ENCODE peak calls at places on chromosomes 11 and 22, in six cellular contexts. H, M, V, E, O and Q are unnamed samples.
A peak's percentile ranks its signal among the peaks of the same experiment; 100 is the strongest.

GRCh38 chr11:113664069-113664980 is 41.8 kb downstream of the TMPRSS5 start:
- DNase-seq in V (no peak), E (no peak), H (no peak), O (no peak), M (peak; percentile 58), Q (no peak)

GRCh38 chr11:59898652-59899051 is 20.1 kb downstream of the OOSP3 start:
- DNase-seq in O (no peak), V (no peak), M (no peak), H (no peak), E (no peak), Q (no peak)

GRCh38 chr22:44486538-44486937 is 11.5 kb downstream of the RTL6 start:
- DNase-seq in V (no peak), H (no peak), O (no peak), M (peak; percentile 27), E (peak; percentile 69), Q (peak; percentile 16)

GRCh38 chr11:120239713-120240640 is at the start of gene POU2F3:
- DNase-seq in V (peak; percentile 64), M (no peak), H (peak; percentile 70), O (no peak), E (no peak), Q (no peak)

GRCh38 chr11:122748968-122749687 is 89.2 kb upstream of the CRTAM start:
- DNase-seq in O (peak; percentile 66), E (peak; percentile 39), M (peak; percentile 95), H (no peak), V (no peak), Q (no peak)

GRCh38 chr11:9851366-9851765 is 187.5 kb downstream of the SWAP70 start:
- DNase-seq in V (no peak), M (peak; percentile 41), E (no peak), O (no peak), H (no peak), Q (no peak)

GRCh38 chr11:69657911-69658605 is 17.1 kb downstream of the LTO1 start:
- DNase-seq in H (peak; percentile 38), M (peak; percentile 33), E (peak; percentile 9), O (no peak), V (peak; percentile 78), Q (no peak)

GRCh38 chr22:40805699-40806203 is 13.4 kb downstream of the SLC25A17 start:
- DNase-seq in V (no peak), O (no peak), H (no peak), E (no peak), M (no peak), Q (no peak)

GRCh38 chr11:62671272-62671603 is 235 bp upstream of the UQCC3 start:
- DNase-seq in O (no peak), V (no peak), M (no peak), E (no peak), H (no peak), Q (no peak)

GRCh38 chr11:3201112-3201581 is 17.5 kb downstream of the MRGPRG start:
- DNase-seq in H (peak; percentile 30), M (no peak), E (no peak), O (peak; percentile 41), V (peak; percentile 51), Q (no peak)

GRCh38 chr11:112644410-112645131 is 316.6 kb upstream of the NCAM1 start:
- DNase-seq in M (no peak), V (no peak), H (no peak), E (no peak), O (no peak), Q (no peak)

GRCh38 chr11:48141475-48142100 is 75.0 kb upstream of the OR4B1 start:
- DNase-seq in H (no peak), E (no peak), M (no peak), V (no peak), O (no peak), Q (no peak)

GRCh38 chr11:57368106-57368826 is 12.7 kb downstream of the PRG3 start:
- DNase-seq in O (no peak), V (no peak), H (no peak), M (no peak), E (no peak), Q (no peak)

GRCh38 chr11:66414120-66414934 is 6.5 kb upstream of the NPAS4 start:
- DNase-seq in E (no peak), V (no peak), O (no peak), M (no peak), H (no peak), Q (no peak)

GRCh38 chr11:102438311-102439062 is 14.1 kb downstream of the TMEM123 start:
- DNase-seq in H (no peak), V (no peak), O (no peak), E (no peak), M (no peak), Q (no peak)

GRCh38 chr22:49770454-49771265 is 57.0 kb downstream of the BRD1 start:
- DNase-seq in E (peak; percentile 20), V (peak; percentile 69), H (no peak), M (no peak), O (no peak), Q (no peak)

GRCh38 chr22:42313804-42314581 is 43.5 kb upstream of the TCF20 start:
- DNase-seq in E (peak; percentile 50), H (peak; percentile 77), V (no peak), O (no peak), M (peak; percentile 54), Q (peak; percentile 53)

GRCh38 chr22:43088616-43088978 is 594 bp downstream of the TTLL1 start:
- DNase-seq in E (no peak), H (peak; percentile 23), O (no peak), V (no peak), M (no peak), Q (no peak)

GRCh38 chr11:13468750-13469149 is 5.7 kb upstream of the BTBD10 start:
- DNase-seq in V (no peak), E (no peak), H (no peak), O (no peak), M (no peak), Q (no peak)

GRCh38 chr11:13463779-13464290 is 813 bp upstream of the BTBD10 start:
- DNase-seq in O (no peak), V (no peak), E (no peak), M (no peak), H (no peak), Q (no peak)

GRCh38 chr11:13462928-13463778 is at the start of gene BTBD10:
- DNase-seq in O (peak; percentile 95), M (peak; percentile 93), E (peak; percentile 96), V (peak; percentile 98), H (peak; percentile 93), Q (peak; percentile 94)

GRCh38 chr11:13462311-13462927 is 603 bp downstream of the BTBD10 start:
- DNase-seq in V (no peak), O (peak; percentile 77), H (peak; percentile 73), M (peak; percentile 41), E (peak; percentile 69), Q (peak; percentile 57)

GRCh38 chr11:13465909-13466371 is 2.9 kb upstream of the BTBD10 start:
- DNase-seq in V (no peak), M (peak; percentile 55), H (peak; percentile 58), E (no peak), O (peak; percentile 14), Q (no peak)
- H3K4me3 ChIP-seq in V (no peak overlapping the region), M (no peak overlapping the region), H (no peak overlapping the region), E (no peak overlapping the region), O (no peak overlapping the region), Q (no peak overlapping the region)

GRCh38 chr11:133618500-133618899 is 86.2 kb upstream of the OPCML start:
- DNase-seq in O (no peak), V (no peak), E (no peak), H (no peak), M (no peak), Q (no peak)
- TF ChIP-seq CTCF in O (no peak), V (no peak), E (no peak), H (no peak), M (no peak), Q (no peak)

GRCh38 chr11:130403967-130404366 is 24.4 kb downstream of the ADAMTS8 start:
- DNase-seq in V (no peak), O (no peak), H (no peak), E (no peak), M (no peak), Q (no peak)
- H3K27ac ChIP-seq in V (no peak overlapping the region), O (no peak overlapping the region), H (no peak overlapping the region), E (no peak overlapping the region), M (peak overlapping the region; percentile 96), Q (peak overlapping the region; percentile 67)

GRCh38 chr11:73795925-73796632 is 8.4 kb downstream of the MRPL48 start:
- DNase-seq in V (no peak), H (peak; percentile 45), M (no peak), E (peak; percentile 69), O (no peak), Q (no peak)
- H3K4me3 ChIP-seq in V (no peak overlapping the region), H (no peak overlapping the region), M (no peak overlapping the region), E (no peak overlapping the region), O (no peak overlapping the region), Q (no peak overlapping the region)

DNA sequence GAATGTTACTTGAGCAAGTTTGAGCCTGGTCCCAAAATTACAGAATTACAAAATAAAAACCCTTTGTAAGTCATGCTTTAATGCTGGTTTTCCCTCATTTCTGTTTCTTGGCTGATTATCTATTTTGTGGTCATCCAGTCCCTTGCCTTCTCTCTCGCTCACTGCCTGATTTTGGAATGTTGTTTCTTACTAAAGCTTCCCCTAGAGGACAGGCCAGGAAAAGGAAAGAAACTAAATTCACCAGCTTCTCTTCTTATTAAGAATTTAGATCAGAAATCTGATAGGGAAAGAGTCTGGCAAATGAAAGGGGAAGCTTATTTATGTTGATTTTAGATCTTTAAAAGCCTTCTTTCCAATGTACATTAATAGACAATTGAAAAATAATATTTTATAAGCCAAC is 16.6 kb upstream of the BDNF start:
- DNase-seq in M (peak; percentile 71), E (no peak), H (no peak), V (no peak), O (no peak), Q (no peak)
- TF ChIP-seq CTCF in M (peak; percentile 60), E (no peak), H (peak; percentile 40), V (no peak), O (no peak), Q (no peak)

DNA sequence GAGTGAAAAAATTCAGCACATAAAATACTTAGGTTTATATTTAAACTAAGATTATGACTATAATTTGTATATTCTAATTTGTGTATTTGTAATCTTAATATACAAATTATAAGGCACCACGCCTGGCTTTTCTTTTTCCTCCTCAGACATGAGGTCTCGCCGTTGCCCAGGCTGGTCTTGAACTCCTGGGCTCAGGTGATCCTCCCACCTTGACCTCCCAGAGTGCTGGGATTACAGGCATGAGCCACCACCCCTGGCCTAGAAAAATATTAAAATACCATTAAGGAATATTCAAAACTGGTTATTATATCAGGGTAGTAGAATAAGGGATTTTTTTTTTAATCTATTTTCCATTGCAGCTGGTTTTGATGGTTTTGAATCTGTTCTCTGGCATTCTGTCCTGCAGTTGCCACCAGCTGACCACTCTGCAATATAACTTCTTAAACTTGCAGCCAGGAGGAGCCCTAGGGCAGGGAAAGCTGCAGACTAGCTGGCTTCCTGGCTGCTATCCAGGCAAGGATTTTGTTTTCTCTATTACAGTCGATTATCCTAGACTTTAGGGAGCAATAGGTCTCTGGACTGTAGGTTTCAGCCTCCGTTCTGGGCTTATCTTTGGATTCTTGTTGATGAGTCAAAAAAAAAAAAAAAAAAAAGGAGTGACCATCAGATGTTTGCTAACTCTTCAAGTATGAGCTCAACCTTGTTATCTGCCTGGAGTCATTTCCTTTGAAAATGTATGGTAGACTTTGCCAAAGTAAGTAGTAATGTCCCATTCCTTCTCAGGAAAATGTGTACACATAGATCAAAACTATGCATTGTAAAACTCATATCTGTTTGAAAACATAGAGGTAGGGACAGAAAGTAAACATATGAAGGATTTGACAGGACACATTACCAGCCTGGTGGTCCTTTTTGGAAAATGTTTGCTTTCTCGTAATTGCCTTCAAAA is 13.2 kb downstream of the POLA2 start:
- DNase-seq in O (peak; percentile 27), E (peak; percentile 77), V (peak; percentile 79), M (peak; percentile 99), H (peak; percentile 76), Q (peak; percentile 47)
- H3K27ac ChIP-seq in O (no peak overlapping the region), E (no peak overlapping the region), V (no peak overlapping the region), M (peak overlapping the region; percentile 36), H (peak overlapping the region; percentile 36), Q (peak overlapping the region; percentile 45)